ENCODE peak calls at places on chromosomes 5 and 9, in seven cellular contexts. Z is endothelial cell of umbilical vein, O is M059J, I is GM10248, U is RPMI8226, M is islet precursor cell, W is NCI-H2081. B is an unnamed sample.
A peak's percentile ranks its signal among the peaks of the same experiment; 100 is the strongest.

GRCh38 chr5:122649080-122649479 is 125.8 kb upstream of the SNX2 start:
- DNase-seq in M (no peak), I (no peak), Z (no peak), O (no peak), U (no peak), W (no peak), B (no peak)

GRCh38 chr9:99059074-99059894 is 45.6 kb upstream of the TGFBR1 start:
- DNase-seq in I (peak; percentile 72), W (no peak), O (peak; percentile 64), U (peak; percentile 21), Z (no peak), M (no peak), B (no peak)

GRCh38 chr5:131005963-131006684 is 158.9 kb downstream of the HINT1 start:
- DNase-seq in W (no peak), M (no peak), O (no peak), I (no peak), Z (no peak), U (no peak), B (no peak)

GRCh38 chr5:134223406-134224251 is 2.2 kb downstream of the PPP2CA start:
- DNase-seq in O (peak; percentile 15), U (no peak), M (no peak), I (no peak), Z (no peak), W (no peak), B (peak; percentile 33)

GRCh38 chr9:136016882-136017812 is 56.0 kb upstream of the UBAC1 start:
- DNase-seq in I (no peak), W (no peak), U (no peak), Z (no peak), O (no peak), M (peak; percentile 58), B (no peak)

GRCh38 chr9:130199605-130200004 is 27.4 kb downstream of the NCS1 start:
- DNase-seq in M (no peak), I (no peak), O (peak; percentile 74), Z (no peak), W (no peak), U (no peak), B (peak; percentile 87)

GRCh38 chr9:81661339-81661738 is 28.0 kb downstream of the TLE1 start:
- DNase-seq in Z (no peak), U (no peak), W (peak; percentile 85), I (no peak), M (no peak), O (no peak), B (no peak)

GRCh38 chr9:100290714-100291113 is 62.0 kb downstream of the TEX10 start:
- DNase-seq in M (no peak), O (no peak), I (no peak), U (no peak), Z (no peak), W (no peak), B (no peak)

GRCh38 chr5:123874600-123875201 is 362.7 kb downstream of the CSNK1G3 start:
- DNase-seq in I (no peak), U (no peak), W (peak; percentile 48), M (peak; percentile 64), O (peak; percentile 67), Z (peak; percentile 39), B (no peak)

GRCh38 chr5:138611295-138612220 is 36.4 kb upstream of the HSPA9 start:
- DNase-seq in M (peak; percentile 83), I (peak; percentile 42), O (no peak), U (no peak), Z (peak; percentile 44), W (no peak), B (peak; percentile 90)

GRCh38 chr5:154713615-154714125 is 41.5 kb upstream of the LARP1 start:
- DNase-seq in W (no peak), O (peak; percentile 31), U (no peak), M (peak; percentile 60), I (no peak), Z (peak; percentile 28), B (peak; percentile 21)

GRCh38 chr5:45262061-45262590 is 434.1 kb downstream of the HCN1 start:
- DNase-seq in O (no peak), I (no peak), M (no peak), U (peak; percentile 24), W (no peak), Z (no peak), B (no peak)

GRCh38 chr5:10828241-10828640 is 67.2 kb upstream of the DAP start:
- DNase-seq in M (no peak), I (no peak), O (peak; percentile 76), W (no peak), U (no peak), Z (no peak), B (no peak)

GRCh38 chr9:29691758-29692407 is 2118.6 kb upstream of the C9orf72 start:
- DNase-seq in W (peak; percentile 70), M (peak; percentile 86), I (peak; percentile 4), O (peak; percentile 26), Z (no peak), U (peak; percentile 43), B (peak; percentile 74)

GRCh38 chr5:139458580-139459407 is 3.7 kb downstream of the ECSCR start:
- DNase-seq in I (peak; percentile 70), O (peak; percentile 90), W (no peak), U (no peak), M (no peak), Z (peak; percentile 82), B (peak; percentile 83)

GRCh38 chr9:995776-996175 is 19.3 kb downstream of the DMRT3 start:
- DNase-seq in Z (no peak), I (no peak), W (no peak), U (no peak), O (peak; percentile 88), M (no peak), B (peak; percentile 66)

GRCh38 chr9:116137010-116137409 is 16.6 kb upstream of the PAPPA start:
- DNase-seq in U (no peak), M (no peak), I (no peak), W (no peak), Z (no peak), O (no peak), B (no peak)

GRCh38 chr5:106415541-106415940 is 1255.2 kb downstream of the EFNA5 start:
- DNase-seq in W (no peak), U (no peak), O (peak; percentile 84), Z (no peak), M (peak; percentile 89), I (no peak), B (peak; percentile 57)

GRCh38 chr5:118723021-118723338 is 265.4 kb downstream of the DTWD2 start:
- DNase-seq in O (no peak), W (no peak), Z (no peak), I (no peak), M (no peak), U (no peak), B (no peak)